ENCODE peak calls at places on chromosomes 7 and 10, in eight cellular contexts. One of them, this sample, is unnamed.

GRCh38 chr10:80498833-80499671 is 38.6 kb upstream of the SH2D4B start:
- DNase-seq in ACHN: peak
- DNase-seq in MV-4-11: peak
- DNase-seq in pancreas: peak
- DNase-seq in breast epithelium: peak
- DNase-seq in activated CD4-positive, alpha-beta T cell treated with anti-CD3 and anti-CD28 coated beads, Interleukin-2, amount 10 ng/mL, durations not matched to agents 7 days and 5 days: peak
- DNase-seq in H54: peak
- DNase-seq in MCF 10A: peak
- DNase-seq in this sample: peak

GRCh38 chr7:47885309-47886000 is 62.8 kb downstream of the PKD1L1 start:
- DNase-seq in ACHN: no peak
- DNase-seq in H54: no peak
- DNase-seq in MV-4-11: no peak
- DNase-seq in pancreas: no peak
- DNase-seq in breast epithelium: no peak
- DNase-seq in MCF 10A: peak
- DNase-seq in activated CD4-positive, alpha-beta T cell treated with anti-CD3 and anti-CD28 coated beads, Interleukin-2, amount 10 ng/mL, durations not matched to agents 7 days and 5 days: no peak
- DNase-seq in this sample: no peak

GRCh38 chr10:132557696-132558515 is 20.3 kb downstream of the INPP5A start:
- DNase-seq in breast epithelium: no peak
- DNase-seq in MCF 10A: no peak
- DNase-seq in MV-4-11: no peak
- DNase-seq in activated CD4-positive, alpha-beta T cell treated with anti-CD3 and anti-CD28 coated beads, Interleukin-2, amount 10 ng/mL, durations not matched to agents 7 days and 5 days: no peak
- DNase-seq in H54: no peak
- DNase-seq in pancreas: no peak
- DNase-seq in ACHN: no peak
- DNase-seq in this sample: no peak

GRCh38 chr7:22561895-22562593 is 62.1 kb upstream of the STEAP1B start:
- DNase-seq in breast epithelium: no peak
- DNase-seq in ACHN: peak
- DNase-seq in H54: no peak
- DNase-seq in pancreas: no peak
- DNase-seq in MV-4-11: no peak
- DNase-seq in activated CD4-positive, alpha-beta T cell treated with anti-CD3 and anti-CD28 coated beads, Interleukin-2, amount 10 ng/mL, durations not matched to agents 7 days and 5 days: no peak
- DNase-seq in MCF 10A: peak
- DNase-seq in this sample: no peak

GRCh38 chr7:25656581-25657026 is 428.3 kb upstream of the NPVF start:
- DNase-seq in MV-4-11: no peak
- DNase-seq in pancreas: no peak
- DNase-seq in H54: no peak
- DNase-seq in ACHN: no peak
- DNase-seq in MCF 10A: no peak
- DNase-seq in activated CD4-positive, alpha-beta T cell treated with anti-CD3 and anti-CD28 coated beads, Interleukin-2, amount 10 ng/mL, durations not matched to agents 7 days and 5 days: no peak
- DNase-seq in breast epithelium: no peak
- DNase-seq in this sample: no peak

GRCh38 chr7:30142710-30143109 is 7.9 kb downstream of the MTURN start:
- DNase-seq in pancreas: no peak
- DNase-seq in MV-4-11: no peak
- DNase-seq in ACHN: peak
- DNase-seq in activated CD4-positive, alpha-beta T cell treated with anti-CD3 and anti-CD28 coated beads, Interleukin-2, amount 10 ng/mL, durations not matched to agents 7 days and 5 days: no peak
- DNase-seq in MCF 10A: peak
- DNase-seq in H54: peak
- DNase-seq in breast epithelium: no peak
- DNase-seq in this sample: no peak

GRCh38 chr10:95600158-95600557 is 39.0 kb upstream of the SORBS1 start:
- DNase-seq in MV-4-11: no peak
- DNase-seq in pancreas: no peak
- DNase-seq in ACHN: no peak
- DNase-seq in activated CD4-positive, alpha-beta T cell treated with anti-CD3 and anti-CD28 coated beads, Interleukin-2, amount 10 ng/mL, durations not matched to agents 7 days and 5 days: no peak
- DNase-seq in MCF 10A: no peak
- DNase-seq in H54: no peak
- DNase-seq in breast epithelium: no peak
- DNase-seq in this sample: no peak

GRCh38 chr10:110821508-110821907 is 50.2 kb upstream of the PDCD4 start:
- DNase-seq in MCF 10A: no peak
- DNase-seq in MV-4-11: no peak
- DNase-seq in activated CD4-positive, alpha-beta T cell treated with anti-CD3 and anti-CD28 coated beads, Interleukin-2, amount 10 ng/mL, durations not matched to agents 7 days and 5 days: no peak
- DNase-seq in H54: no peak
- DNase-seq in breast epithelium: no peak
- DNase-seq in pancreas: no peak
- DNase-seq in ACHN: no peak
- DNase-seq in this sample: no peak

GRCh38 chr10:87850742-87851205 is 12.6 kb downstream of the KLLN start:
- DNase-seq in activated CD4-positive, alpha-beta T cell treated with anti-CD3 and anti-CD28 coated beads, Interleukin-2, amount 10 ng/mL, durations not matched to agents 7 days and 5 days: peak
- DNase-seq in ACHN: peak
- DNase-seq in pancreas: peak
- DNase-seq in MCF 10A: peak
- DNase-seq in MV-4-11: peak
- DNase-seq in H54: no peak
- DNase-seq in breast epithelium: no peak
- DNase-seq in this sample: no peak

GRCh38 chr7:42972703-42973500 is 40.7 kb downstream of the MRPL32 start:
- DNase-seq in activated CD4-positive, alpha-beta T cell treated with anti-CD3 and anti-CD28 coated beads, Interleukin-2, amount 10 ng/mL, durations not matched to agents 7 days and 5 days: no peak
- DNase-seq in breast epithelium: no peak
- DNase-seq in MCF 10A: peak
- DNase-seq in H54: peak
- DNase-seq in ACHN: no peak
- DNase-seq in MV-4-11: no peak
- DNase-seq in pancreas: peak
- DNase-seq in this sample: peak

GRCh38 chr10:86064219-86064618 is 302.4 kb downstream of the GRID1 start:
- DNase-seq in MV-4-11: no peak
- DNase-seq in ACHN: no peak
- DNase-seq in H54: no peak
- DNase-seq in pancreas: no peak
- DNase-seq in activated CD4-positive, alpha-beta T cell treated with anti-CD3 and anti-CD28 coated beads, Interleukin-2, amount 10 ng/mL, durations not matched to agents 7 days and 5 days: no peak
- DNase-seq in breast epithelium: no peak
- DNase-seq in MCF 10A: no peak
- DNase-seq in this sample: no peak

GRCh38 chr10:17737021-17737965 is 14.7 kb upstream of the TMEM236 start:
- DNase-seq in ACHN: peak
- DNase-seq in pancreas: no peak
- DNase-seq in H54: no peak
- DNase-seq in breast epithelium: no peak
- DNase-seq in MV-4-11: peak
- DNase-seq in activated CD4-positive, alpha-beta T cell treated with anti-CD3 and anti-CD28 coated beads, Interleukin-2, amount 10 ng/mL, durations not matched to agents 7 days and 5 days: no peak
- DNase-seq in MCF 10A: peak
- DNase-seq in this sample: no peak

GRCh38 chr7:36287371-36288241 is 102.1 kb upstream of the ANLN start:
- DNase-seq in MCF 10A: no peak
- DNase-seq in MV-4-11: peak
- DNase-seq in breast epithelium: no peak
- DNase-seq in ACHN: no peak
- DNase-seq in pancreas: no peak
- DNase-seq in activated CD4-positive, alpha-beta T cell treated with anti-CD3 and anti-CD28 coated beads, Interleukin-2, amount 10 ng/mL, durations not matched to agents 7 days and 5 days: peak
- DNase-seq in H54: no peak
- DNase-seq in this sample: no peak

GRCh38 chr10:52419281-52419680 is 105.2 kb downstream of the DKK1 start:
- DNase-seq in MCF 10A: no peak
- DNase-seq in pancreas: no peak
- DNase-seq in ACHN: no peak
- DNase-seq in MV-4-11: no peak
- DNase-seq in breast epithelium: no peak
- DNase-seq in H54: no peak
- DNase-seq in activated CD4-positive, alpha-beta T cell treated with anti-CD3 and anti-CD28 coated beads, Interleukin-2, amount 10 ng/mL, durations not matched to agents 7 days and 5 days: no peak
- DNase-seq in this sample: no peak

GRCh38 chr7:142400042-142400441 is 142.2 kb upstream of the PRSS58 start:
- DNase-seq in H54: no peak
- DNase-seq in MCF 10A: no peak
- DNase-seq in MV-4-11: no peak
- DNase-seq in ACHN: no peak
- DNase-seq in breast epithelium: no peak
- DNase-seq in pancreas: no peak
- DNase-seq in activated CD4-positive, alpha-beta T cell treated with anti-CD3 and anti-CD28 coated beads, Interleukin-2, amount 10 ng/mL, durations not matched to agents 7 days and 5 days: no peak
- DNase-seq in this sample: no peak

GRCh38 chr7:187237-187927 is 5.0 kb upstream of the FAM20C start:
- DNase-seq in activated CD4-positive, alpha-beta T cell treated with anti-CD3 and anti-CD28 coated beads, Interleukin-2, amount 10 ng/mL, durations not matched to agents 7 days and 5 days: no peak
- DNase-seq in H54: no peak
- DNase-seq in pancreas: no peak
- DNase-seq in MV-4-11: no peak
- DNase-seq in ACHN: no peak
- DNase-seq in MCF 10A: no peak
- DNase-seq in breast epithelium: no peak
- DNase-seq in this sample: no peak

GRCh38 chr10:99782447-99783286 is at the start of gene ABCC2:
- DNase-seq in H54: no peak
- DNase-seq in MV-4-11: no peak
- DNase-seq in ACHN: no peak
- DNase-seq in activated CD4-positive, alpha-beta T cell treated with anti-CD3 and anti-CD28 coated beads, Interleukin-2, amount 10 ng/mL, durations not matched to agents 7 days and 5 days: no peak
- DNase-seq in MCF 10A: peak
- DNase-seq in breast epithelium: no peak
- DNase-seq in pancreas: no peak
- DNase-seq in this sample: no peak

GRCh38 chr7:36153571-36154097 is 580 bp downstream of the EEPD1 start:
- DNase-seq in activated CD4-positive, alpha-beta T cell treated with anti-CD3 and anti-CD28 coated beads, Interleukin-2, amount 10 ng/mL, durations not matched to agents 7 days and 5 days: peak
- DNase-seq in MCF 10A: no peak
- DNase-seq in MV-4-11: no peak
- DNase-seq in ACHN: no peak
- DNase-seq in H54: no peak
- DNase-seq in breast epithelium: no peak
- DNase-seq in pancreas: no peak
- DNase-seq in this sample: no peak

GRCh38 chr10:132456881-132457280 is 59.9 kb downstream of the PWWP2B start:
- DNase-seq in activated CD4-positive, alpha-beta T cell treated with anti-CD3 and anti-CD28 coated beads, Interleukin-2, amount 10 ng/mL, durations not matched to agents 7 days and 5 days: no peak
- DNase-seq in ACHN: no peak
- DNase-seq in MV-4-11: no peak
- DNase-seq in pancreas: peak
- DNase-seq in breast epithelium: no peak
- DNase-seq in MCF 10A: no peak
- DNase-seq in H54: no peak
- DNase-seq in this sample: no peak

GRCh38 chr10:1289591-1289990 is 233.4 kb downstream of the WDR37 start:
- DNase-seq in activated CD4-positive, alpha-beta T cell treated with anti-CD3 and anti-CD28 coated beads, Interleukin-2, amount 10 ng/mL, durations not matched to agents 7 days and 5 days: no peak
- DNase-seq in pancreas: no peak
- DNase-seq in MV-4-11: no peak
- DNase-seq in MCF 10A: peak
- DNase-seq in H54: no peak
- DNase-seq in breast epithelium: no peak
- DNase-seq in ACHN: no peak
- DNase-seq in this sample: no peak

GRCh38 chr10:42960491-42961155 is 116.2 kb upstream of the RET start:
- DNase-seq in MCF 10A: peak
- DNase-seq in breast epithelium: peak
- DNase-seq in H54: peak
- DNase-seq in pancreas: peak
- DNase-seq in ACHN: peak
- DNase-seq in activated CD4-positive, alpha-beta T cell treated with anti-CD3 and anti-CD28 coated beads, Interleukin-2, amount 10 ng/mL, durations not matched to agents 7 days and 5 days: no peak
- DNase-seq in MV-4-11: peak
- DNase-seq in this sample: no peak

GRCh38 chr7:55130079-55130476 is 111.3 kb downstream of the EGFR start:
- DNase-seq in breast epithelium: no peak
- DNase-seq in ACHN: peak
- DNase-seq in pancreas: no peak
- DNase-seq in MV-4-11: no peak
- DNase-seq in MCF 10A: no peak
- DNase-seq in H54: no peak
- DNase-seq in activated CD4-positive, alpha-beta T cell treated with anti-CD3 and anti-CD28 coated beads, Interleukin-2, amount 10 ng/mL, durations not matched to agents 7 days and 5 days: no peak
- DNase-seq in this sample: no peak

GRCh38 chr10:4242561-4243035 is 457.6 kb upstream of the KLF6 start:
- DNase-seq in activated CD4-positive, alpha-beta T cell treated with anti-CD3 and anti-CD28 coated beads, Interleukin-2, amount 10 ng/mL, durations not matched to agents 7 days and 5 days: no peak
- DNase-seq in MV-4-11: no peak
- DNase-seq in breast epithelium: no peak
- DNase-seq in pancreas: no peak
- DNase-seq in MCF 10A: no peak
- DNase-seq in H54: no peak
- DNase-seq in ACHN: no peak
- DNase-seq in this sample: no peak

GRCh38 chr10:7610651-7611389 is 55.9 kb downstream of the ITIH5 start:
- DNase-seq in breast epithelium: no peak
- DNase-seq in H54: no peak
- DNase-seq in pancreas: peak
- DNase-seq in activated CD4-positive, alpha-beta T cell treated with anti-CD3 and anti-CD28 coated beads, Interleukin-2, amount 10 ng/mL, durations not matched to agents 7 days and 5 days: no peak
- DNase-seq in ACHN: peak
- DNase-seq in MCF 10A: peak
- DNase-seq in MV-4-11: no peak
- DNase-seq in this sample: no peak

GRCh38 chr7:52634996-52635395 is 400.4 kb upstream of the POM121L12 start:
- DNase-seq in pancreas: no peak
- DNase-seq in ACHN: no peak
- DNase-seq in MV-4-11: no peak
- DNase-seq in breast epithelium: no peak
- DNase-seq in activated CD4-positive, alpha-beta T cell treated with anti-CD3 and anti-CD28 coated beads, Interleukin-2, amount 10 ng/mL, durations not matched to agents 7 days and 5 days: no peak
- DNase-seq in H54: no peak
- DNase-seq in MCF 10A: no peak
- DNase-seq in this sample: no peak

GRCh38 chr10:78713659-78714058 is 355.1 kb upstream of the ZMIZ1 start:
- DNase-seq in breast epithelium: no peak
- DNase-seq in activated CD4-positive, alpha-beta T cell treated with anti-CD3 and anti-CD28 coated beads, Interleukin-2, amount 10 ng/mL, durations not matched to agents 7 days and 5 days: no peak
- DNase-seq in MV-4-11: no peak
- DNase-seq in pancreas: no peak
- DNase-seq in ACHN: no peak
- DNase-seq in H54: no peak
- DNase-seq in MCF 10A: no peak
- DNase-seq in this sample: no peak

GRCh38 chr7:103540986-103541385 is 95.0 kb upstream of the SLC26A5 start:
- DNase-seq in MV-4-11: no peak
- DNase-seq in MCF 10A: peak
- DNase-seq in breast epithelium: no peak
- DNase-seq in ACHN: no peak
- DNase-seq in activated CD4-positive, alpha-beta T cell treated with anti-CD3 and anti-CD28 coated beads, Interleukin-2, amount 10 ng/mL, durations not matched to agents 7 days and 5 days: no peak
- DNase-seq in pancreas: peak
- DNase-seq in H54: no peak
- DNase-seq in this sample: peak

GRCh38 chr10:49572594-49573114 is 33.7 kb upstream of the ERCC6 start:
- DNase-seq in pancreas: no peak
- DNase-seq in activated CD4-positive, alpha-beta T cell treated with anti-CD3 and anti-CD28 coated beads, Interleukin-2, amount 10 ng/mL, durations not matched to agents 7 days and 5 days: no peak
- DNase-seq in MCF 10A: no peak
- DNase-seq in breast epithelium: no peak
- DNase-seq in MV-4-11: no peak
- DNase-seq in ACHN: no peak
- DNase-seq in H54: no peak
- DNase-seq in this sample: no peak

GRCh38 chr7:104133238-104133637 is 74.6 kb downstream of the ORC5 start:
- DNase-seq in H54: no peak
- DNase-seq in activated CD4-positive, alpha-beta T cell treated with anti-CD3 and anti-CD28 coated beads, Interleukin-2, amount 10 ng/mL, durations not matched to agents 7 days and 5 days: no peak
- DNase-seq in breast epithelium: no peak
- DNase-seq in MV-4-11: no peak
- DNase-seq in MCF 10A: no peak
- DNase-seq in ACHN: no peak
- DNase-seq in pancreas: no peak
- DNase-seq in this sample: no peak

GRCh38 chr10:76218045-76218444 is 786.6 kb downstream of the LRMDA start:
- DNase-seq in H54: no peak
- DNase-seq in ACHN: no peak
- DNase-seq in breast epithelium: no peak
- DNase-seq in activated CD4-positive, alpha-beta T cell treated with anti-CD3 and anti-CD28 coated beads, Interleukin-2, amount 10 ng/mL, durations not matched to agents 7 days and 5 days: no peak
- DNase-seq in MCF 10A: no peak
- DNase-seq in pancreas: no peak
- DNase-seq in MV-4-11: no peak
- DNase-seq in this sample: no peak

GRCh38 chr10:122490786-122491680 is 29.7 kb downstream of the HTRA1 start:
- DNase-seq in pancreas: no peak
- DNase-seq in MV-4-11: no peak
- DNase-seq in breast epithelium: no peak
- DNase-seq in H54: no peak
- DNase-seq in MCF 10A: peak
- DNase-seq in activated CD4-positive, alpha-beta T cell treated with anti-CD3 and anti-CD28 coated beads, Interleukin-2, amount 10 ng/mL, durations not matched to agents 7 days and 5 days: peak
- DNase-seq in ACHN: no peak
- DNase-seq in this sample: no peak

GRCh38 chr7:72170489-72170888 is 241.6 kb downstream of the CALN1 start:
- DNase-seq in pancreas: no peak
- DNase-seq in H54: no peak
- DNase-seq in ACHN: no peak
- DNase-seq in MV-4-11: no peak
- DNase-seq in breast epithelium: no peak
- DNase-seq in activated CD4-positive, alpha-beta T cell treated with anti-CD3 and anti-CD28 coated beads, Interleukin-2, amount 10 ng/mL, durations not matched to agents 7 days and 5 days: no peak
- DNase-seq in MCF 10A: no peak
- DNase-seq in this sample: no peak

GRCh38 chr7:143490719-143491306 is 13.1 kb downstream of the TAS2R41 start:
- DNase-seq in ACHN: peak
- DNase-seq in MV-4-11: no peak
- DNase-seq in activated CD4-positive, alpha-beta T cell treated with anti-CD3 and anti-CD28 coated beads, Interleukin-2, amount 10 ng/mL, durations not matched to agents 7 days and 5 days: peak
- DNase-seq in MCF 10A: peak
- DNase-seq in breast epithelium: no peak
- DNase-seq in H54: no peak
- DNase-seq in pancreas: no peak
- DNase-seq in this sample: no peak

GRCh38 chr10:6236349-6237188 is 33.8 kb downstream of the PFKFB3 start:
- DNase-seq in ACHN: no peak
- DNase-seq in H54: no peak
- DNase-seq in MCF 10A: no peak
- DNase-seq in pancreas: no peak
- DNase-seq in breast epithelium: no peak
- DNase-seq in MV-4-11: no peak
- DNase-seq in activated CD4-positive, alpha-beta T cell treated with anti-CD3 and anti-CD28 coated beads, Interleukin-2, amount 10 ng/mL, durations not matched to agents 7 days and 5 days: no peak
- DNase-seq in this sample: no peak